ENCODE peak calls at places on chromosomes 2 and 18, in five cellular contexts. Q is dorsolateral prefrontal cortex, F is AG04450, J is tibial artery, P is ovary. T is an unnamed sample.
A peak's percentile ranks its signal among the peaks of the same experiment; 100 is the strongest.

GRCh38 chr2:16821696-16822095 is 156.1 kb upstream of the CYRIA start:
- DNase-seq in F (no peak), P (no peak), J (no peak), Q (peak; percentile 43), T (no peak)

GRCh38 chr18:79903787-79904356 is 47.6 kb downstream of the SLC66A2 start:
- DNase-seq in P (peak; percentile 26), J (peak; percentile 19), F (no peak), Q (no peak), T (no peak)

GRCh38 chr2:74924463-74925265 is 33.8 kb upstream of the POLE4 start:
- DNase-seq in J (no peak), Q (no peak), P (no peak), F (no peak), T (no peak)

GRCh38 chr18:75212626-75213110 is 2.1 kb downstream of the TSHZ1 start:
- DNase-seq in F (no peak), P (no peak), Q (no peak), J (no peak), T (no peak)

GRCh38 chr2:215421859-215422461 is 13.9 kb downstream of the FN1 start:
- DNase-seq in F (no peak), Q (no peak), P (no peak), J (no peak), T (no peak)

GRCh38 chr2:234977228-234977679 is 25.4 kb downstream of the SH3BP4 start:
- DNase-seq in Q (no peak), F (no peak), P (no peak), J (no peak), T (no peak)

GRCh38 chr2:54630841-54631497 is 92.5 kb upstream of the EML6 start:
- DNase-seq in F (no peak), Q (no peak), J (no peak), P (no peak), T (no peak)

GRCh38 chr2:164794432-164795231 is 47.0 kb downstream of the COBLL1 start:
- DNase-seq in P (no peak), J (no peak), Q (no peak), F (no peak), T (no peak)

GRCh38 chr2:236675051-236675450 is 105.4 kb downstream of the ACKR3 start:
- DNase-seq in P (no peak), J (no peak), F (no peak), Q (no peak), T (no peak)

GRCh38 chr2:234932591-234933168 is 19.1 kb upstream of the SH3BP4 start:
- DNase-seq in F (no peak), Q (no peak), J (no peak), P (no peak), T (no peak)

GRCh38 chr2:137828624-137829023 is 135.6 kb upstream of the HNMT start:
- DNase-seq in F (no peak), J (no peak), P (no peak), Q (no peak), T (no peak)

GRCh38 chr2:28413152-28413895 is 20.7 kb downstream of the FOSL2 start:
- DNase-seq in F (no peak), J (no peak), P (peak; percentile 46), Q (no peak), T (no peak)

GRCh38 chr2:229098810-229099209 is 172.3 kb downstream of the PID1 start:
- DNase-seq in Q (no peak), P (no peak), J (no peak), F (no peak), T (no peak)

GRCh38 chr2:53896864-53897263 is 37.1 kb upstream of the GPR75 start:
- DNase-seq in Q (no peak), P (no peak), J (no peak), F (peak; percentile 6), T (no peak)

GRCh38 chr18:64438178-64438577 is 289.3 kb upstream of the LINC00305 start:
- DNase-seq in F (no peak), Q (no peak), P (no peak), J (no peak), T (no peak)

GRCh38 chr2:100955226-100955625 is 46.9 kb upstream of the RPL31 start:
- DNase-seq in F (no peak), P (no peak), Q (no peak), J (no peak), T (no peak)

GRCh38 chr2:229407170-229407569 is 136.1 kb upstream of the PID1 start:
- DNase-seq in Q (peak; percentile 36), P (peak; percentile 90), F (no peak), J (peak; percentile 85), T (peak; percentile 57)

GRCh38 chr2:154699560-154699901 is 1.0 kb downstream of the KCNJ3 start:
- DNase-seq in J (no peak), F (no peak), P (no peak), Q (no peak), T (no peak)

GRCh38 chr2:108363900-108364225 is 13.9 kb upstream of the SULT1C4 start:
- DNase-seq in F (no peak), Q (no peak), J (no peak), P (no peak), T (no peak)

GRCh38 chr2:144237845-144238637 is 281.9 kb downstream of the ZEB2 start:
- DNase-seq in J (no peak), P (no peak), Q (no peak), F (no peak), T (no peak)

GRCh38 chr2:1972428-1972827 is 228.1 kb upstream of the PXDN start:
- DNase-seq in P (no peak), J (no peak), F (no peak), Q (peak; percentile 68), T (no peak)

GRCh38 chr2:30653847-30654246 is 153.4 kb downstream of the CAPN13 start:
- DNase-seq in F (no peak), P (no peak), J (peak; percentile 46), Q (no peak), T (no peak)

GRCh38 chr2:740446-741293 is 63.5 kb upstream of the TMEM18 start:
- DNase-seq in Q (no peak), J (peak; percentile 36), P (peak; percentile 93), F (peak; percentile 81), T (no peak)

GRCh38 chr2:61713457-61713856 is 140.4 kb downstream of the FAM161A start:
- DNase-seq in F (no peak), Q (no peak), J (no peak), P (no peak), T (no peak)

GRCh38 chr2:101696272-101697123 is 1.0 kb upstream of the MAP4K4 start:
- DNase-seq in F (no peak), J (peak; percentile 38), P (peak; percentile 53), Q (no peak), T (no peak)

GRCh38 chr2:237091779-237092436 is 6.2 kb downstream of the COPS8 start:
- DNase-seq in J (no peak), Q (no peak), F (no peak), P (peak; percentile 40), T (no peak)

DNA sequence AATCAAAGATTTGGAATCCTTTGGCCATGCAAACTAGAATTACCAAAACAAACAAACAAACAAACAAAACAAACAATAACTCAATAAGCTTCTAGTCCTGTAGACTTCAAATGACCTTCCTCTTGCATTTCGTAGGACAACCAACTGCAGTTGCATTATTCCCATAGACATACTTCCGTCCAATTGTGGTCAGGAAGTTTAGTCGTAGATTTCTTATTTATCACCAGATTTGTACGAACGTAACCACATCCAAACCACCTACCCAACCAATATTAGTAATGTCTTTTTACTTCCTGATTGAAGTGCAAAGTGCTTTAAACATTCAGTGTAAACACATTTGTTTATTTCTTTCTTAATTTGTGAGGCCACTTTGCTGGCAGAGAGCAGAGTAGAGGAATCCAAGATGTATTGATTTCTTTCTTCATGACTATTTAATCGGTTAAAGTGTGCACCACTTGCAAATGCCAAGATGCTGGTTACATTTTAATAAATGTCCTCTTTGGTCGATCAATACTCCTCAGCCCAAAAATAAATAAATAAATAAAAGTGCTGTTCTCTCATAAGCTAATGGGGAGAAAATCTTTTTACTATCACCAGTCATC is 1745.6 kb upstream of the CELF4 start:
- DNase-seq in Q (no peak), P (no peak), F (no peak), J (no peak), T (no peak)
- H3K4me3 ChIP-seq in Q (no peak overlapping the region), P (no peak overlapping the region), F (no peak overlapping the region), J (no peak overlapping the region), T (no peak overlapping the region)

DNA sequence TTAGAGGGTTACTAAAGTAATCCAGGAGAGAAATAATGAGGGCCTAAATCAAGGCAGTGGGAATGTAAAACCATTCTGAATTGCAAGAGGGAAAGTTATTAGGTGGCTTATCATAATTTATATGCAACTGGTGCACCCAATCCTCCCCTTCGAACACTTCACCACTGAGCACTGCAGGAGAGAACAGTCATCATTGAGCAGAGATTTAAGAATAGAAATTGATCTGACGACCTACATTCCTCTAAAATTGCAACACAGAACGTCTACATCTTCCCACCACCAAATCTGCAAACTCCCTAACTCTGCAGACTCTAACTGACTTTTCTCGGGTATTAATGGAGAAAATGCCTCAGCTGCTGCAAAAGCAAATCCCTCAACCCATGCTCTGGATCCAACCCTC is 138.5 kb upstream of the CDH20 start:
- DNase-seq in P (no peak), F (no peak), J (no peak), Q (no peak), T (no peak)
- TF ChIP-seq CTCF in P (no peak), F (no peak), J (no peak), Q (no peak), T (no peak)

GRCh38 chr2:99707592-99707991 is 217.8 kb upstream of the REV1 start:
- DNase-seq in J (no peak), F (peak; percentile 43), Q (no peak), P (no peak), T (no peak)
- H3K27ac ChIP-seq in J (peak overlapping the region; percentile 52), F (no peak overlapping the region), Q (no peak overlapping the region), P (no peak overlapping the region), T (peak overlapping the region; percentile 52)

DNA sequence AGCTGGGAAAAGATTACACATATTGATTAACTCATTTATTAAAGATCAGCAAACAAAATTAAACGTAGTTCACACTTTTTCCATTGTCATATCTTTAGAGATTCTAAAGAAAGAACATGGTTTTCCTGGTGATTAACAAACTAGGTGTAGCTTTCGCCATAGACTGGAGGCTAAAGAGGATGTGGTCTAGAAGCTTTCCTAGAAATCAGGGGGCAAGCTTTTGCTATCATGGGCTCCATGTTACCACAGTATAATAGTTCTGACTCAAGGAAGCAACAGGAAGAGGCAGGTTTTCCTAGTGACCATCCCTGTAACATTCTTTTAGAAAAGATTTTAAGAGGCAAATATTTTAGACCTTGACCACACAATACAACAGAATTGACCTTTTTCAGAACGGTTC is 232.7 kb downstream of the METTL4 start:
- DNase-seq in F (no peak), J (no peak), Q (no peak), P (no peak), T (no peak)
- H3K4me3 ChIP-seq in F (no peak overlapping the region), J (no peak overlapping the region), Q (no peak overlapping the region), P (no peak overlapping the region), T (no peak overlapping the region)

GRCh38 chr2:79511320-79511951 is 1.4 kb upstream of the CTNNA2 start:
- DNase-seq in J (no peak), F (no peak), Q (peak; percentile 42), P (peak; percentile 34), T (no peak)
- TF ChIP-seq CTCF in J (no peak), F (no peak), Q (no peak), P (no peak), T (no peak)

DNA sequence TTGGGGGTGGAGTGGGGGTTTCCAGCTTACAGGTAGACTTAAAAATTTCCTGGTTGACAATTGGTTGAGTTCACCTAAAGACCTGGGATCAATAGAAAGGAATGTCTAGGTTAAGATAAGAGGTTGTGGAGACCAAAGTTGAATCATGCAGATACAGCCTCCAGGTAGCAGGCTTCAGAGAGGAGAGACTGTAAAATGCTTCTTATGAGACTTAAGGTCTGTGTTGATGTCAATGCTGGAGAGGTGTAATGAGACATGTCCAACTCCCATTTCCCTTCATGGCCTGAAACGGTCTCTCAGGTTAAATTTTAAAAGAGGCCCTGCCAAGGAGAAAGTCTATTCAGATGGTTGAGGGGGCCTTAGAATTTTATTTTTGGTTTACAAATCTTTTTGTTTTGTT is 38.5 kb upstream of the RND3 start:
- DNase-seq in Q (no peak), J (no peak), F (no peak), P (no peak), T (no peak)
- H3K27ac ChIP-seq in Q (no peak overlapping the region), J (no peak overlapping the region), F (no peak overlapping the region), P (no peak overlapping the region), T (no peak overlapping the region)

T was measured in thoracic aorta.